ENCODE peak calls at places on chromosomes 16 and 17, in five cellular contexts. One of them, this sample, is unnamed.

GRCh38 chr16:67104845-67105244 is 4.9 kb upstream of the PHAF1 start:
- DNase-seq in dermis blood vessel endothelial cell: no peak
- DNase-seq in memory B cell: peak; percentile 11
- DNase-seq in naive B cell: peak; percentile 31
- DNase-seq in nephron progenitor cell: no peak
- DNase-seq in this sample: no peak

GRCh38 chr17:82568997-82569393 is 49.5 kb downstream of the FOXK2 start:
- DNase-seq in dermis blood vessel endothelial cell: no peak
- DNase-seq in memory B cell: no peak
- DNase-seq in naive B cell: no peak
- DNase-seq in nephron progenitor cell: no peak
- DNase-seq in this sample: no peak

GRCh38 chr16:75206749-75207451 is at the start of gene CTRB2:
- DNase-seq in dermis blood vessel endothelial cell: no peak
- DNase-seq in memory B cell: no peak
- DNase-seq in naive B cell: no peak
- DNase-seq in nephron progenitor cell: no peak
- DNase-seq in this sample: no peak

GRCh38 chr17:42691021-42691545 is 8.8 kb downstream of the CNTNAP1 start:
- DNase-seq in dermis blood vessel endothelial cell: no peak
- DNase-seq in memory B cell: no peak
- DNase-seq in naive B cell: no peak
- DNase-seq in nephron progenitor cell: no peak
- DNase-seq in this sample: no peak

GRCh38 chr17:65850486-65850885 is 289.0 kb upstream of the AXIN2 start:
- DNase-seq in dermis blood vessel endothelial cell: peak; percentile 2
- DNase-seq in memory B cell: no peak
- DNase-seq in naive B cell: no peak
- DNase-seq in nephron progenitor cell: no peak
- DNase-seq in this sample: no peak

GRCh38 chr17:7836596-7837374 is 2.8 kb downstream of the KDM6B start:
- DNase-seq in dermis blood vessel endothelial cell: peak; percentile 97
- DNase-seq in memory B cell: no peak
- DNase-seq in naive B cell: peak; percentile 37
- DNase-seq in nephron progenitor cell: peak; percentile 93
- DNase-seq in this sample: peak; percentile 82

GRCh38 chr17:38926290-38927070 is 1.1 kb downstream of the LASP1NB start:
- DNase-seq in dermis blood vessel endothelial cell: no peak
- DNase-seq in memory B cell: no peak
- DNase-seq in naive B cell: no peak
- DNase-seq in nephron progenitor cell: no peak
- DNase-seq in this sample: peak; percentile 34

GRCh38 chr17:15485045-15485444 is 17.6 kb upstream of the CDRT4 start:
- DNase-seq in dermis blood vessel endothelial cell: no peak
- DNase-seq in memory B cell: no peak
- DNase-seq in naive B cell: no peak
- DNase-seq in nephron progenitor cell: no peak
- DNase-seq in this sample: peak; percentile 61

GRCh38 chr17:78664476-78665384 is 87.5 kb upstream of the DNAH17 start:
- DNase-seq in dermis blood vessel endothelial cell: peak; percentile 88
- DNase-seq in memory B cell: no peak
- DNase-seq in naive B cell: no peak
- DNase-seq in nephron progenitor cell: no peak
- DNase-seq in this sample: no peak

GRCh38 chr17:59387351-59388069 is 56.1 kb downstream of the YPEL2 start:
- DNase-seq in dermis blood vessel endothelial cell: no peak
- DNase-seq in memory B cell: no peak
- DNase-seq in naive B cell: no peak
- DNase-seq in nephron progenitor cell: no peak
- DNase-seq in this sample: no peak

GRCh38 chr17:41932821-41933389 is 2.5 kb downstream of the ODAD4 start:
- DNase-seq in dermis blood vessel endothelial cell: no peak
- DNase-seq in memory B cell: no peak
- DNase-seq in naive B cell: no peak
- DNase-seq in nephron progenitor cell: no peak
- DNase-seq in this sample: no peak

GRCh38 chr17:80456465-80457235 is 19.8 kb downstream of the NPTX1 start:
- DNase-seq in dermis blood vessel endothelial cell: no peak
- DNase-seq in memory B cell: no peak
- DNase-seq in naive B cell: no peak
- DNase-seq in nephron progenitor cell: no peak
- DNase-seq in this sample: no peak

GRCh38 chr16:86508947-86509758 is 1.2 kb upstream of the FOXF1 start:
- DNase-seq in dermis blood vessel endothelial cell: peak; percentile 74
- DNase-seq in memory B cell: no peak
- DNase-seq in naive B cell: no peak
- DNase-seq in nephron progenitor cell: peak; percentile 63
- DNase-seq in this sample: peak; percentile 67

GRCh38 chr17:78974635-78975591 is 4.8 kb downstream of the LGALS3BP start:
- DNase-seq in dermis blood vessel endothelial cell: peak; percentile 75
- DNase-seq in memory B cell: no peak
- DNase-seq in naive B cell: no peak
- DNase-seq in nephron progenitor cell: peak; percentile 33
- DNase-seq in this sample: no peak

GRCh38 chr17:60395508-60396065 is 3.7 kb upstream of the USP32 start:
- DNase-seq in dermis blood vessel endothelial cell: no peak
- DNase-seq in memory B cell: no peak
- DNase-seq in naive B cell: no peak
- DNase-seq in nephron progenitor cell: no peak
- DNase-seq in this sample: no peak

GRCh38 chr17:42989726-42990652 is 8.2 kb upstream of the RPL27 start:
- DNase-seq in dermis blood vessel endothelial cell: no peak
- DNase-seq in memory B cell: no peak
- DNase-seq in naive B cell: no peak
- DNase-seq in nephron progenitor cell: no peak
- DNase-seq in this sample: no peak

GRCh38 chr17:28599311-28600184 is 723 bp upstream of the SPAG5 start:
- DNase-seq in dermis blood vessel endothelial cell: peak; percentile 89
- DNase-seq in memory B cell: peak; percentile 49
- DNase-seq in naive B cell: peak; percentile 51
- DNase-seq in nephron progenitor cell: no peak
- DNase-seq in this sample: no peak

GRCh38 chr17:4178651-4179050 is 35.7 kb downstream of the CYB5D2 start:
- DNase-seq in dermis blood vessel endothelial cell: no peak
- DNase-seq in memory B cell: no peak
- DNase-seq in naive B cell: no peak
- DNase-seq in nephron progenitor cell: no peak
- DNase-seq in this sample: no peak

GRCh38 chr16:583470-583814 is 6.4 kb upstream of the RAB40C start:
- DNase-seq in dermis blood vessel endothelial cell: no peak
- DNase-seq in memory B cell: no peak
- DNase-seq in naive B cell: no peak
- DNase-seq in nephron progenitor cell: no peak
- DNase-seq in this sample: no peak

GRCh38 chr16:3170440-3171180 is 17.4 kb upstream of the OR1F1 start:
- DNase-seq in dermis blood vessel endothelial cell: no peak
- DNase-seq in memory B cell: no peak
- DNase-seq in naive B cell: no peak
- DNase-seq in nephron progenitor cell: no peak
- DNase-seq in this sample: no peak

GRCh38 chr17:65070620-65071019 is 14.1 kb upstream of the GNA13 start:
- DNase-seq in dermis blood vessel endothelial cell: no peak
- DNase-seq in memory B cell: no peak
- DNase-seq in naive B cell: no peak
- DNase-seq in nephron progenitor cell: no peak
- DNase-seq in this sample: no peak

GRCh38 chr17:8965394-8966168 is at the start of gene PIK3R5:
- DNase-seq in dermis blood vessel endothelial cell: no peak
- DNase-seq in memory B cell: peak; percentile 90
- DNase-seq in naive B cell: peak; percentile 96
- DNase-seq in nephron progenitor cell: peak; percentile 73
- DNase-seq in this sample: no peak

GRCh38 chr17:57902117-57902799 is 52.4 kb upstream of the MRPS23 start:
- DNase-seq in dermis blood vessel endothelial cell: no peak
- DNase-seq in memory B cell: no peak
- DNase-seq in naive B cell: no peak
- DNase-seq in nephron progenitor cell: no peak
- DNase-seq in this sample: no peak

GRCh38 chr17:82845163-82845807 is 5.5 kb upstream of the ZNF750 start:
- DNase-seq in dermis blood vessel endothelial cell: peak; percentile 93
- DNase-seq in memory B cell: no peak
- DNase-seq in naive B cell: no peak
- DNase-seq in nephron progenitor cell: no peak
- DNase-seq in this sample: no peak

GRCh38 chr17:41974658-41975057 is 8.1 kb downstream of the CNP start:
- DNase-seq in dermis blood vessel endothelial cell: no peak
- DNase-seq in memory B cell: no peak
- DNase-seq in naive B cell: no peak
- DNase-seq in nephron progenitor cell: no peak
- DNase-seq in this sample: no peak